ENCODE peak calls at places on chromosome 2, in ten cellular contexts. J is uterus, L is PC-9, U is OCI-LY7, M is transverse colon, P is neuronal stem cell, X is adrenal gland, N is fibroblast of lung, T is left lung, C is hepatocyte. D is an unnamed sample. For H3K4me1, the result is how much of the 10 kb centered on the place peaks cover.

GRCh38 chr2:8412586-8412985 is 269.3 kb upstream of the ID2 start:
- DNase-seq in J (peak), L (no peak), N (no peak), P (no peak), M (no peak), T (no peak), X (peak), C (peak), U (no peak), D (no peak)

GRCh38 chr2:120985174-120985996 is 249.7 kb downstream of the GLI2 start:
- DNase-seq in M (no peak), N (no peak), P (no peak), L (no peak), X (no peak), C (no peak), T (no peak), J (no peak), U (no peak), D (no peak)

GRCh38 chr2:161424179-161424763 is 8.2 kb downstream of the TBR1 start:
- DNase-seq in J (no peak), C (no peak), P (peak), U (no peak), X (no peak), L (no peak), T (no peak), N (no peak), M (no peak), D (no peak)

GRCh38 chr2:134289225-134289624 is 35.4 kb downstream of the MGAT5 start:
- DNase-seq in J (no peak), P (no peak), T (no peak), C (no peak), L (no peak), X (no peak), U (no peak), M (no peak), N (no peak), D (no peak)

GRCh38 chr2:231593666-231594065 is 1.0 kb downstream of the TEX44 start:
- DNase-seq in C (no peak), J (no peak), M (no peak), U (no peak), X (no peak), L (no peak), N (no peak), T (no peak), P (no peak), D (no peak)

GRCh38 chr2:207727256-207727655 is 15.8 kb downstream of the CCNYL1 start:
- DNase-seq in X (no peak), N (peak), C (no peak), U (no peak), J (no peak), P (no peak), T (no peak), M (no peak), L (no peak), D (no peak)

GRCh38 chr2:39696838-39697237 is 31.1 kb downstream of the TMEM178A start:
- DNase-seq in J (no peak), C (peak), M (no peak), L (no peak), X (no peak), N (peak), P (no peak), T (no peak), U (peak), D (no peak)

GRCh38 chr2:22355816-22356433 is 1029.1 kb upstream of the KLHL29 start:
- DNase-seq in U (peak), N (no peak), T (no peak), M (peak), J (peak), P (peak), X (peak), C (peak), L (peak), D (peak)

GRCh38 chr2:47784349-47784851 is 1.5 kb downstream of the MSH6 start:
- DNase-seq in C (peak), U (no peak), P (no peak), J (no peak), T (no peak), X (peak), M (peak), L (no peak), N (peak), D (no peak)

GRCh38 chr2:151891566-151892194 is 63.5 kb upstream of the ARL5A start:
- DNase-seq in U (no peak), M (peak), N (no peak), J (no peak), X (peak), P (no peak), L (no peak), T (no peak), C (no peak), D (no peak)

GRCh38 chr2:135485441-135485840 is 45.6 kb downstream of the ZRANB3 start:
- DNase-seq in X (no peak), M (no peak), J (no peak), L (no peak), N (no peak), P (no peak), C (no peak), T (no peak), U (no peak), D (no peak)

GRCh38 chr2:180524458-180524857 is 455.9 kb upstream of the UBE2E3 start:
- DNase-seq in C (no peak), U (no peak), T (no peak), X (no peak), N (peak), L (no peak), J (no peak), M (no peak), P (no peak), D (no peak)

GRCh38 chr2:112006076-112006410 is 49.0 kb upstream of the TMEM87B start:
- DNase-seq in X (no peak), U (no peak), N (peak), C (no peak), J (no peak), T (no peak), L (no peak), P (no peak), M (no peak), D (no peak)

GRCh38 chr2:54579682-54580349 is 123.7 kb downstream of the SPTBN1 start:
- DNase-seq in J (no peak), P (no peak), X (no peak), C (peak), N (no peak), M (peak), U (peak), T (no peak), L (no peak), D (peak)

GRCh38 chr2:76749858-76750257 is 772.3 kb downstream of the LRRTM4 start:
- DNase-seq in L (no peak), T (no peak), P (no peak), N (no peak), X (no peak), M (no peak), J (no peak), C (no peak), U (no peak), D (peak)

GRCh38 chr2:47072728-47073191 is 82.3 kb downstream of the STPG4 start:
- DNase-seq in M (peak), N (no peak), L (no peak), P (no peak), X (peak), C (no peak), U (peak), T (no peak), J (no peak), D (no peak)

GRCh38 chr2:134402385-134402784 is 148.5 kb downstream of the MGAT5 start:
- DNase-seq in C (no peak), U (no peak), X (no peak), L (no peak), T (no peak), N (peak), P (no peak), M (no peak), J (peak), D (no peak)

GRCh38 chr2:8611712-8612111 is 70.1 kb upstream of the ID2 start:
- DNase-seq in U (no peak), M (no peak), L (no peak), C (peak), J (no peak), T (no peak), P (no peak), X (no peak), N (no peak), D (no peak)

GRCh38 chr2:219081096-219081495 is 20.4 kb upstream of the IHH start:
- DNase-seq in P (no peak), T (no peak), N (no peak), C (no peak), L (no peak), J (no peak), U (no peak), X (no peak), M (no peak), D (no peak)

GRCh38 chr2:158507141-158507540 is 50.4 kb downstream of the PKP4 start:
- DNase-seq in C (no peak), N (peak), X (no peak), M (no peak), T (no peak), U (no peak), J (no peak), L (no peak), P (no peak), D (no peak)

GRCh38 chr2:134714228-134714627 is 4.6 kb downstream of the TMEM163 start:
- DNase-seq in J (no peak), C (no peak), U (no peak), M (no peak), L (no peak), N (no peak), X (no peak), T (no peak), P (no peak), D (no peak)

GRCh38 chr2:26178746-26179436 is 6.0 kb downstream of the GAREM2 start:
- DNase-seq in L (peak), J (no peak), X (no peak), M (peak), T (peak), C (peak), N (no peak), P (peak), U (no peak), D (peak)

GRCh38 chr2:55431982-55432627 is 12.4 kb upstream of the CCDC88A start:
- DNase-seq in X (no peak), U (peak), T (no peak), C (peak), N (peak), M (no peak), J (no peak), L (no peak), P (no peak), D (peak)

GRCh38 chr2:153828335-153828734 is 43.4 kb upstream of the GALNT13 start:
- DNase-seq in X (no peak), P (no peak), U (no peak), T (peak), C (no peak), J (no peak), L (no peak), N (no peak), M (no peak), D (no peak)

GRCh38 chr2:240131296-240131695 is 4.8 kb downstream of the COPS9 start:
- DNase-seq in C (no peak), M (no peak), P (no peak), J (no peak), X (no peak), U (no peak), N (no peak), L (no peak), T (no peak), D (no peak)

GRCh38 chr2:1854747-1855146 is 110.4 kb upstream of the PXDN start:
- DNase-seq in P (peak), C (peak), X (no peak), M (no peak), L (no peak), U (no peak), J (no peak), N (peak), T (no peak), D (no peak)

GRCh38 chr2:219418155-219418569 is at the start of gene DES:
- DNase-seq in C (peak), N (peak), T (no peak), M (peak), L (no peak), U (no peak), J (peak), X (no peak), P (no peak), D (no peak)

GRCh38 chr2:203126971-203127370 is 111.8 kb upstream of the CYP20A1 start:
- DNase-seq in M (no peak), U (no peak), C (no peak), X (no peak), L (no peak), N (peak), T (no peak), J (no peak), P (no peak), D (no peak)

GRCh38 chr2:150686391-150686790 is 198.9 kb upstream of the RND3 start:
- DNase-seq in J (no peak), M (no peak), C (no peak), N (peak), P (no peak), T (no peak), U (no peak), X (no peak), L (no peak), D (no peak)

GRCh38 chr2:160324917-160325316 is 124.8 kb upstream of the ITGB6 start:
- DNase-seq in N (no peak), U (no peak), T (no peak), X (no peak), M (no peak), C (no peak), P (no peak), L (no peak), J (no peak), D (no peak)

GRCh38 chr2:160042054-160042453 is 20.4 kb downstream of the PLA2R1 start:
- DNase-seq in M (no peak), C (no peak), L (no peak), X (no peak), J (no peak), T (no peak), P (no peak), U (no peak), N (no peak), D (peak)

DNA sequence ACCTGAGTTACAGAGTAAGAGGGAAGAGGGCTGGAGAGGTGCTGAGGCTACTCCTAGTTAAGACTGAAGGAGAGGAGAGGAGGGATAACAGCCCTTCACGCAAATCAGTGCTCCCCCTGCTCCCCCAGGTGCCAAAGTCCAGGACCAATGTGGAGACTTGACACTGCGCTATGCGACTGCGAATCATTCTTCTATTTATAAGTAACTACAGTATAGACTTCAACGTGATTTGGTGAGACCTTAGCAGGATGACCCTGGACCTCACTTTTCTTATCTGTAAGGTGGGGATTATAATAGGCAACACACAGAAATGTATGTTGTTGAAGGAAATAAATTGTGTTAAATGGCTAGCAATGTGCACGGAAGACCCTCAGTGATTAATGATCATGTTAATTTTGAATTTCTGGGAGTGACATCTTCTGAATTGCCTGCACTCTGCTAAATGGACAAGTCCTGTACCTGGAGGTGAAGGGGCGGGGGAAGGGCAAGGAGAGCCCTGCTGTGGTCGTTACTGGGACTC is 11.0 kb downstream of the EN1 start:
- DNase-seq in C (no peak), M (no peak), U (no peak), J (no peak), L (no peak), N (no peak), T (no peak), P (no peak), X (no peak), D (no peak)
- H3K4me3 ChIP-seq in C (no peak), M (no peak), U (no peak), J (no peak), L (no peak), N (peak), T (no peak), P (peak), X (no peak), D (no peak)

GRCh38 chr2:235596272-235596671 is 102.4 kb downstream of the AGAP1 start:
- DNase-seq in P (no peak), N (no peak), M (no peak), X (no peak), C (no peak), U (no peak), T (no peak), J (no peak), L (no peak), D (no peak)
- H3K4me1 ChIP-seq in P (under half), N (under half), M (under half), X (under half), C (under half), U (under half), T (under half), J (under half), L (under half), D (under half)

DNA sequence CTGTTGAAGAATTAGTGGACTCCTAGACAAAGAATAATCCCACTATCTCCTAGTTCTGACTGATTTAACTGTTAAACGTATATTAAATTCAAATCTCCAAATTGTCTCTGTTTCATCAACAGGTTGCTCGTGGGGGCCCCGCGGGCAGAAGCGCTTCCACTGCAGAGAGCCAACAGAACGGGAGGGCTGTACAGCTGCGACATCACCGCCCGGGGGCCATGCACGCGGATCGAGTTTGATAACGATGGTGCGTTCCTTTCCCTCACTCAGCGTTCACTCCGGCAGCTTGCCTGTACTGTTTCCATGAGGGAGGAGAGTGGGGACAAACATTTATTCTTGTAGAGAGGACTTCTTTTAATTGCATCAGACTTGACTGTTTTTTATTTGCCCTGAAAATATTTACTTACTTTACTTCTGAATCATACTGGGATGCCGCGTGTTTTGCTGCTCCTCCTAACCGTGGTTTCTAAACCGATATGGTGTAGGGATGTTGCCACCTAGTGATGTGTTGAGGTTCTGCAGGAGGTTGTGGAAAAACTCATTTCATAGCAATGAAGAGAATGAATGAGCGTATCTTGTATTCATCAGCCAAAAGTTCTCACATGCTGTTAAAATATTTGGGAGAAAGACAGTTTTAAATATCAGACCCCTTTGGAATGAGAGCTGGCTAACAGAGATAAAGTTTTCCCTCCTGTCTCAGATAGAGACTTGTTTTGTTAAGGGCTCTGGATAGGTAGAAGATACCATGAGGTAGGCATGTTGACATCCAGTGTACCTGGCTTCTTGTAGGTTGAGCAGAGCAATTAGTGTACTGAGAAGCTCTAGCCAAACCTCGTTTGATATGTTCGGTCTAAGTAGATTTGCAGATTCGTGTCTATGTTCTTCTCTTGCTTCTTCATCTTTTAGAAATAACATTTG is 38.3 kb downstream of the ITGA6 start:
- DNase-seq in M (peak), X (peak), U (peak), L (peak), C (peak), T (no peak), J (peak), P (peak), N (peak), D (peak)
- H3K4me3 ChIP-seq in M (no peak), X (no peak), U (no peak), L (no peak), C (no peak), T (no peak), J (no peak), P (no peak), N (peak), D (no peak)

GRCh38 chr2:140344842-140345241 is 1564.7 kb upstream of the NXPH2 start:
- DNase-seq in N (peak), U (no peak), X (no peak), J (no peak), M (no peak), C (no peak), L (no peak), P (no peak), T (no peak), D (no peak)
- H3K4me1 ChIP-seq in N (under half), U (under half), X (under half), J (under half), M (under half), C (under half), L (under half), P (under half), T (under half), D (under half)

DNA sequence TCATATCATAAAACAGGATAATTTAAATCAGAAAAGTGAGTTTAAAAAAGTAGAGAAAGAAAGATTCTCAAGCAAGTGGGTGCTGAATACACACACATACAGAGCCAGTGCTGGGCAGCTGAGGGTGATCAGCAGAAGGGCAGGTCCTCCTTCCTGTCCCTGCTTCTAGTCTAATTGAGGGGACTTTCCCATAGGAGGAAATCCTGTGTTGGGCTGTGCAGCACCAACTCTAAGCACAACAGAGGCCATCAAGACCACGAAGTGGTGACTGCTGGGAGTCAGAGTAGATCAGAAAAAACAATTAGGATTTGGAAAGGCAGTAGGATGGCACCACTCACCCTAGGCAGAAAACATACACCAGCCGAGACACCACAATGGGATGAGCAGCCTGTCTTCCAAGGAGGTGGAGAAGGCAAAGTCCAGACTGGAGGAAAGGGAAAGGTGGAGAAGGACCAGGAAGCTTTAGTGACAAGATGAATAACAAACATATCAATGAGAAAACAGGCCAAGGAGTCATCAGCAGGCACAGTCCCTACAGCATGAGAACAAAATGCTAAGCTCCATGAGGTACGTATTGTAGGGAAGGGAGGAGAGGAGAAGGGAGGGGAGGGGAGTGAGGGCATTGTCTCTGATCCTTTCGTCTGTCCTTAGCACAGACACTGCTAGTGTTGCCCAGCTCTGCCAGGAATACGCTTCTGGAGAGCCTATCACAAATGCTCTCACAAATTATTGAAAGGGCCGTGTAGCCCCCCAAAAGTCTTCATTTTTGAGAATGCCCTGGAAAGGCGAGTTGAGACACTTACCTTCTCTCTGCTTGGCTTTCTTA is 16.7 kb upstream of the MSGN1 start:
- DNase-seq in P (no peak), L (no peak), T (no peak), N (no peak), X (no peak), C (no peak), U (no peak), J (no peak), M (no peak), D (no peak)
- H3K4me3 ChIP-seq in P (no peak), L (no peak), T (no peak), N (no peak), X (no peak), C (no peak), U (no peak), J (no peak), M (no peak), D (no peak)

GRCh38 chr2:127220807-127221527 is 868 bp upstream of the CYP27C1 start:
- DNase-seq in L (no peak), C (peak), N (peak), P (no peak), X (no peak), U (no peak), J (no peak), M (no peak), T (no peak), D (no peak)
- H3K4me1 ChIP-seq in L (half or more), C (under half), N (under half), P (under half), X (under half), U (under half), J (under half), M (under half), T (under half), D (under half)

GRCh38 chr2:190582761-190583506 is 48.4 kb upstream of the NEMP2 start:
- DNase-seq in N (no peak), L (no peak), P (no peak), M (no peak), X (no peak), U (no peak), C (no peak), J (no peak), T (no peak), D (no peak)
- H3K4me3 ChIP-seq in N (no peak), L (no peak), P (no peak), M (no peak), X (no peak), U (no peak), C (no peak), J (no peak), T (no peak), D (no peak)

GRCh38 chr2:85765081-85765731 is 11.4 kb downstream of the ATOH8 start:
- DNase-seq in L (peak), T (no peak), C (no peak), U (no peak), M (no peak), N (no peak), X (no peak), P (peak), J (no peak), D (no peak)
- H3K4me1 ChIP-seq in L (under half), T (under half), C (under half), U (under half), M (under half), N (under half), X (under half), P (under half), J (under half), D (under half)